ENCODE peak calls at places on chromosome 5, in five cellular contexts. One of them, this sample, is unnamed.

GRCh38 chr5:16812911-16813310 is 123.2 kb downstream of the MYO10 start:
- DNase-seq in esophagus squamous epithelium: no peak
- DNase-seq in upper lobe of right lung: no peak
- DNase-seq in neural progenitor cell: no peak
- DNase-seq in GM12865: no peak
- DNase-seq in this sample: no peak

GRCh38 chr5:139245637-139246335 is 47.6 kb upstream of the SIL1 start:
- DNase-seq in upper lobe of right lung: no peak
- DNase-seq in neural progenitor cell: no peak
- DNase-seq in esophagus squamous epithelium: no peak
- DNase-seq in GM12865: no peak
- DNase-seq in this sample: no peak

GRCh38 chr5:146510528-146510927 is 5.5 kb downstream of the GPR151 start:
- DNase-seq in neural progenitor cell: no peak
- DNase-seq in GM12865: no peak
- DNase-seq in upper lobe of right lung: no peak
- DNase-seq in esophagus squamous epithelium: no peak
- DNase-seq in this sample: no peak

GRCh38 chr5:154077692-154078091 is 38.9 kb downstream of the MFAP3 start:
- DNase-seq in GM12865: no peak
- DNase-seq in neural progenitor cell: no peak
- DNase-seq in upper lobe of right lung: no peak
- DNase-seq in esophagus squamous epithelium: no peak
- DNase-seq in this sample: no peak

GRCh38 chr5:79754865-79755555 is 65.4 kb downstream of the CMYA5 start:
- DNase-seq in upper lobe of right lung: no peak
- DNase-seq in esophagus squamous epithelium: no peak
- DNase-seq in GM12865: no peak
- DNase-seq in neural progenitor cell: no peak
- DNase-seq in this sample: no peak

GRCh38 chr5:174045470-174046025 is at the start of gene NSG2:
- DNase-seq in upper lobe of right lung: peak
- DNase-seq in GM12865: peak
- DNase-seq in neural progenitor cell: peak
- DNase-seq in esophagus squamous epithelium: peak
- DNase-seq in this sample: peak

GRCh38 chr5:3886521-3887461 is 291.2 kb downstream of the IRX1 start:
- DNase-seq in esophagus squamous epithelium: no peak
- DNase-seq in upper lobe of right lung: no peak
- DNase-seq in neural progenitor cell: no peak
- DNase-seq in GM12865: no peak
- DNase-seq in this sample: no peak

GRCh38 chr5:38765461-38765861 is 80.4 kb upstream of the OSMR start:
- DNase-seq in neural progenitor cell: no peak
- DNase-seq in GM12865: no peak
- DNase-seq in esophagus squamous epithelium: no peak
- DNase-seq in upper lobe of right lung: no peak
- DNase-seq in this sample: no peak

GRCh38 chr5:33975846-33976245 is 8.6 kb downstream of the SLC45A2 start:
- DNase-seq in GM12865: no peak
- DNase-seq in upper lobe of right lung: no peak
- DNase-seq in esophagus squamous epithelium: no peak
- DNase-seq in neural progenitor cell: peak
- DNase-seq in this sample: no peak

GRCh38 chr5:32325067-32325466 is 12.3 kb upstream of the MTMR12 start:
- DNase-seq in esophagus squamous epithelium: no peak
- DNase-seq in upper lobe of right lung: no peak
- DNase-seq in neural progenitor cell: no peak
- DNase-seq in GM12865: peak
- DNase-seq in this sample: peak

GRCh38 chr5:170809551-170809950 is 26.0 kb downstream of the GABRP start:
- DNase-seq in GM12865: peak
- DNase-seq in upper lobe of right lung: no peak
- DNase-seq in esophagus squamous epithelium: no peak
- DNase-seq in neural progenitor cell: peak
- DNase-seq in this sample: no peak

GRCh38 chr5:164475339-164475977 is 970.0 kb downstream of the MAT2B start:
- DNase-seq in upper lobe of right lung: no peak
- DNase-seq in esophagus squamous epithelium: no peak
- DNase-seq in GM12865: peak
- DNase-seq in neural progenitor cell: peak
- DNase-seq in this sample: peak

GRCh38 chr5:119386945-119387344 is 31.1 kb downstream of the TNFAIP8 start:
- DNase-seq in esophagus squamous epithelium: no peak
- DNase-seq in neural progenitor cell: no peak
- DNase-seq in GM12865: no peak
- DNase-seq in upper lobe of right lung: no peak
- DNase-seq in this sample: no peak

GRCh38 chr5:145981612-145982571 is 45.5 kb downstream of the SH3RF2 start:
- DNase-seq in upper lobe of right lung: no peak
- DNase-seq in neural progenitor cell: no peak
- DNase-seq in esophagus squamous epithelium: no peak
- DNase-seq in GM12865: no peak
- DNase-seq in this sample: no peak

GRCh38 chr5:33257807-33258491 is 182.8 kb upstream of the TARS1 start:
- DNase-seq in esophagus squamous epithelium: no peak
- DNase-seq in upper lobe of right lung: no peak
- DNase-seq in neural progenitor cell: no peak
- DNase-seq in GM12865: no peak
- DNase-seq in this sample: no peak

GRCh38 chr5:129904667-129905466 is 602 bp downstream of the CHSY3 start:
- DNase-seq in neural progenitor cell: peak
- DNase-seq in GM12865: peak
- DNase-seq in esophagus squamous epithelium: no peak
- DNase-seq in upper lobe of right lung: peak
- DNase-seq in this sample: peak

GRCh38 chr5:135857630-135858311 is 23.3 kb downstream of the SLC25A48 start:
- DNase-seq in neural progenitor cell: no peak
- DNase-seq in upper lobe of right lung: no peak
- DNase-seq in GM12865: no peak
- DNase-seq in esophagus squamous epithelium: no peak
- DNase-seq in this sample: no peak

GRCh38 chr5:98713027-98713426 is 60.4 kb upstream of the RGMB start:
- DNase-seq in upper lobe of right lung: no peak
- DNase-seq in neural progenitor cell: no peak
- DNase-seq in esophagus squamous epithelium: no peak
- DNase-seq in GM12865: no peak
- DNase-seq in this sample: no peak

GRCh38 chr5:174489233-174489632 is 235.1 kb upstream of the MSX2 start:
- DNase-seq in GM12865: no peak
- DNase-seq in upper lobe of right lung: no peak
- DNase-seq in esophagus squamous epithelium: no peak
- DNase-seq in neural progenitor cell: no peak
- DNase-seq in this sample: no peak

GRCh38 chr5:134252671-134253070 is 26.8 kb upstream of the PPP2CA start:
- DNase-seq in esophagus squamous epithelium: no peak
- DNase-seq in neural progenitor cell: no peak
- DNase-seq in GM12865: no peak
- DNase-seq in upper lobe of right lung: no peak
- DNase-seq in this sample: no peak

GRCh38 chr5:174235226-174235992 is 189.9 kb downstream of the NSG2 start:
- DNase-seq in GM12865: no peak
- DNase-seq in upper lobe of right lung: no peak
- DNase-seq in esophagus squamous epithelium: no peak
- DNase-seq in neural progenitor cell: no peak
- DNase-seq in this sample: no peak

GRCh38 chr5:102682102-102682647 is 72.9 kb upstream of the PAM start:
- DNase-seq in neural progenitor cell: no peak
- DNase-seq in esophagus squamous epithelium: no peak
- DNase-seq in GM12865: no peak
- DNase-seq in upper lobe of right lung: no peak
- DNase-seq in this sample: no peak

GRCh38 chr5:177269976-177270375 is 33.5 kb downstream of the RAB24 start:
- DNase-seq in GM12865: no peak
- DNase-seq in neural progenitor cell: no peak
- DNase-seq in esophagus squamous epithelium: no peak
- DNase-seq in upper lobe of right lung: no peak
- DNase-seq in this sample: no peak

DNA sequence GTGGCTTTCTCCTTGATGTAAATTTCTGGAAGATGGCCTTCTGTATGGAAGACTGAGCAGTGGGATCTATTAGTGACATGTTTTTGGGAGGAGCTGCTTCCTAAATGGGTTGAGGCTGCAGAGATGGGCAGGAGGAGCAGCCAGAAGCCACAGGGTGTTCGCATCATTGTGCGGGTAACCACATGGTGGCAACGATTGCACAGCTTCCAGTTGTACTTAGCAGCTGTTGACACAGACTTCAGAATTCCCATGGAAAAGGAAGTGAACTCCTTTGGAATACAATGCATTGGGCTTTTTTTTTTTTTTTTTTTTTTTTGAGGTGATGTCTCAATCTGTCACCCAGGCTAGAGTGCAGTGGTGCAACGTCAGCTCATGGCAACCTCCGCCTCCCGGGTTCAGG is 297.3 kb downstream of the NR3C1 start:
- DNase-seq in upper lobe of right lung: no peak
- DNase-seq in GM12865: no peak
- DNase-seq in neural progenitor cell: peak
- DNase-seq in esophagus squamous epithelium: no peak
- DNase-seq in this sample: no peak
- TF ChIP-seq CTCF in upper lobe of right lung: peak
- TF ChIP-seq CTCF in GM12865: no peak
- TF ChIP-seq CTCF in neural progenitor cell: peak
- TF ChIP-seq CTCF in esophagus squamous epithelium: no peak
- TF ChIP-seq CTCF in this sample: no peak

GRCh38 chr5:144205141-144205551 is 34.5 kb downstream of the KCTD16 start:
- DNase-seq in neural progenitor cell: peak
- DNase-seq in upper lobe of right lung: peak
- DNase-seq in GM12865: no peak
- DNase-seq in esophagus squamous epithelium: no peak
- DNase-seq in this sample: no peak

GRCh38 chr5:144206136-144206535 is 35.5 kb downstream of the KCTD16 start:
- DNase-seq in upper lobe of right lung: no peak
- DNase-seq in esophagus squamous epithelium: no peak
- DNase-seq in neural progenitor cell: no peak
- DNase-seq in GM12865: no peak
- DNase-seq in this sample: no peak

GRCh38 chr5:144209421-144209820 is 38.7 kb downstream of the KCTD16 start:
- DNase-seq in upper lobe of right lung: no peak
- DNase-seq in neural progenitor cell: no peak
- DNase-seq in esophagus squamous epithelium: no peak
- DNase-seq in GM12865: no peak
- DNase-seq in this sample: no peak

GRCh38 chr5:144203750-144204596 is 33.3 kb downstream of the KCTD16 start:
- DNase-seq in upper lobe of right lung: no peak
- DNase-seq in esophagus squamous epithelium: no peak
- DNase-seq in neural progenitor cell: peak
- DNase-seq in GM12865: peak
- DNase-seq in this sample: peak

DNA sequence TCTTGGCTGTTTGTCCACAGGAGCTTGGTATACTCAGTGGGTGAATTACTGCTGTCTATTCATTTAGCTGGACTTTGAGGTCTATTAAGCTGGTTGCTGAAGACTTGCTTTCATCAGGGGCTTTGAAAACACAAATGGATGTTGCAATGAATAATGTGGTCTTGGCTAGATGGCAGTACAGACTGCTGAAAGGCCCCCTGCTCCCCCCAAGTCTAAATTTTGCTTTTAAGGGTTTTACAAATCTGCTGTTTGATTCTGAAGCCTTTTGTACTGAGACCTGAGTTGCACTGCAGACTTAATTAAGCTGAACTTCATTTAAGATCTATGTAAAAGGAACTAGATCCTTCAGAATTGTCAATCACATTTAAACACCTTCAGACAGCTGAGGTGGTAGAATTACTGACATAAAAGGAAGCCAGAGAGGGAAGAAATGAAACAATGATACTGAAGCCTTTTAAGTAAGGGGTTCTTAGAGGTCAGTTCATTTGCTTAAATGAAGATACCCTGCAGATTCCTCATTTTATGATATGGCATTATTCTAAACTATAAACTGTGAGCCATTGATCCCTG is 37.3 kb downstream of the KCTD16 start:
- DNase-seq in upper lobe of right lung: no peak
- DNase-seq in GM12865: no peak
- DNase-seq in esophagus squamous epithelium: no peak
- DNase-seq in neural progenitor cell: peak
- DNase-seq in this sample: no peak
- TF ChIP-seq CTCF in upper lobe of right lung: no peak
- TF ChIP-seq CTCF in GM12865: no peak
- TF ChIP-seq CTCF in esophagus squamous epithelium: no peak
- TF ChIP-seq CTCF in neural progenitor cell: peak
- TF ChIP-seq CTCF in this sample: no peak

GRCh38 chr5:159440948-159441347 is 110.7 kb upstream of the IL12B start:
- DNase-seq in upper lobe of right lung: no peak
- DNase-seq in esophagus squamous epithelium: no peak
- DNase-seq in neural progenitor cell: no peak
- DNase-seq in GM12865: no peak
- DNase-seq in this sample: no peak

GRCh38 chr5:159442210-159442850 is 112.0 kb upstream of the IL12B start:
- DNase-seq in esophagus squamous epithelium: no peak
- DNase-seq in upper lobe of right lung: no peak
- DNase-seq in neural progenitor cell: peak
- DNase-seq in GM12865: no peak
- DNase-seq in this sample: no peak

GRCh38 chr5:159439002-159439401 is 108.7 kb upstream of the IL12B start:
- DNase-seq in GM12865: no peak
- DNase-seq in neural progenitor cell: no peak
- DNase-seq in esophagus squamous epithelium: no peak
- DNase-seq in upper lobe of right lung: no peak
- DNase-seq in this sample: no peak

GRCh38 chr5:159441441-159441840 is 111.2 kb upstream of the IL12B start:
- DNase-seq in GM12865: peak
- DNase-seq in neural progenitor cell: peak
- DNase-seq in esophagus squamous epithelium: no peak
- DNase-seq in upper lobe of right lung: no peak
- DNase-seq in this sample: no peak

GRCh38 chr5:159440235-159440634 is 109.9 kb upstream of the IL12B start:
- DNase-seq in neural progenitor cell: no peak
- DNase-seq in upper lobe of right lung: no peak
- DNase-seq in GM12865: peak
- DNase-seq in esophagus squamous epithelium: no peak
- DNase-seq in this sample: no peak
- TF ChIP-seq CTCF in neural progenitor cell: no peak
- TF ChIP-seq CTCF in upper lobe of right lung: no peak
- TF ChIP-seq CTCF in GM12865: peak
- TF ChIP-seq CTCF in esophagus squamous epithelium: no peak
- TF ChIP-seq CTCF in this sample: peak

GRCh38 chr5:150640311-150641005 is at the start of gene SYNPO:
- DNase-seq in neural progenitor cell: no peak
- DNase-seq in upper lobe of right lung: peak
- DNase-seq in GM12865: no peak
- DNase-seq in esophagus squamous epithelium: no peak
- DNase-seq in this sample: no peak
- TF ChIP-seq CTCF in neural progenitor cell: no peak
- TF ChIP-seq CTCF in upper lobe of right lung: no peak
- TF ChIP-seq CTCF in GM12865: no peak
- TF ChIP-seq CTCF in esophagus squamous epithelium: no peak
- TF ChIP-seq CTCF in this sample: no peak

GRCh38 chr5:27220752-27221151 is 182.4 kb upstream of the CDH9 start:
- DNase-seq in esophagus squamous epithelium: no peak
- DNase-seq in upper lobe of right lung: no peak
- DNase-seq in GM12865: no peak
- DNase-seq in neural progenitor cell: no peak
- DNase-seq in this sample: no peak
- TF ChIP-seq CTCF in esophagus squamous epithelium: no peak
- TF ChIP-seq CTCF in upper lobe of right lung: no peak
- TF ChIP-seq CTCF in GM12865: no peak
- TF ChIP-seq CTCF in neural progenitor cell: no peak
- TF ChIP-seq CTCF in this sample: no peak